ENCODE peak calls at places on chromosomes 3 and 15, in five cellular contexts. One of them, this sample, is unnamed.

GRCh38 chr3:184785106-184785505 is 26.9 kb upstream of the VPS8 start:
- DNase-seq in germinal center: no peak
- DNase-seq in HFF-Myc: no peak
- DNase-seq in ELR: no peak
- DNase-seq in glutamatergic neuron: no peak
- DNase-seq in this sample: no peak

GRCh38 chr15:40845511-40846284 is 1.9 kb downstream of the SPINT1 start:
- DNase-seq in HFF-Myc: no peak
- DNase-seq in glutamatergic neuron: no peak
- DNase-seq in germinal center: no peak
- DNase-seq in ELR: peak
- DNase-seq in this sample: no peak

GRCh38 chr3:159829056-159829995 is 159.3 kb upstream of the IL12A start:
- DNase-seq in germinal center: no peak
- DNase-seq in glutamatergic neuron: no peak
- DNase-seq in ELR: peak
- DNase-seq in HFF-Myc: peak
- DNase-seq in this sample: no peak

GRCh38 chr3:106063909-106064308 is 195.1 kb upstream of the CBLB start:
- DNase-seq in HFF-Myc: no peak
- DNase-seq in ELR: no peak
- DNase-seq in glutamatergic neuron: no peak
- DNase-seq in germinal center: no peak
- DNase-seq in this sample: no peak

GRCh38 chr3:177051419-177051818 is 145.9 kb downstream of the TBL1XR1 start:
- DNase-seq in HFF-Myc: no peak
- DNase-seq in glutamatergic neuron: no peak
- DNase-seq in germinal center: no peak
- DNase-seq in ELR: no peak
- DNase-seq in this sample: no peak

GRCh38 chr3:175392653-175393052 is 533.5 kb downstream of the NAALADL2 start:
- DNase-seq in HFF-Myc: no peak
- DNase-seq in germinal center: no peak
- DNase-seq in ELR: no peak
- DNase-seq in glutamatergic neuron: no peak
- DNase-seq in this sample: no peak

GRCh38 chr3:136595862-136596697 is 156.1 kb downstream of the STAG1 start:
- DNase-seq in germinal center: no peak
- DNase-seq in HFF-Myc: no peak
- DNase-seq in ELR: no peak
- DNase-seq in glutamatergic neuron: no peak
- DNase-seq in this sample: no peak

GRCh38 chr15:75577401-75578205 is 1.5 kb downstream of the PTPN9 start:
- DNase-seq in germinal center: no peak
- DNase-seq in glutamatergic neuron: no peak
- DNase-seq in HFF-Myc: no peak
- DNase-seq in ELR: peak
- DNase-seq in this sample: peak

GRCh38 chr3:21944251-21944650 is 193.2 kb upstream of the ZNF385D start:
- DNase-seq in HFF-Myc: no peak
- DNase-seq in ELR: no peak
- DNase-seq in germinal center: no peak
- DNase-seq in glutamatergic neuron: no peak
- DNase-seq in this sample: no peak

GRCh38 chr3:48558446-48559134 is 2.0 kb upstream of the PFKFB4 start:
- DNase-seq in HFF-Myc: no peak
- DNase-seq in ELR: no peak
- DNase-seq in germinal center: no peak
- DNase-seq in glutamatergic neuron: no peak
- DNase-seq in this sample: no peak

GRCh38 chr3:45597166-45597565 is 2.6 kb downstream of the LIMD1 start:
- DNase-seq in germinal center: no peak
- DNase-seq in HFF-Myc: no peak
- DNase-seq in ELR: peak
- DNase-seq in glutamatergic neuron: no peak
- DNase-seq in this sample: no peak

GRCh38 chr3:112605285-112605684 is 35.7 kb downstream of the CCDC80 start:
- DNase-seq in ELR: peak
- DNase-seq in glutamatergic neuron: no peak
- DNase-seq in HFF-Myc: peak
- DNase-seq in germinal center: no peak
- DNase-seq in this sample: no peak

This sample was measured in GM06990.